ENCODE peak calls at places on chromosome 1, in ten cellular contexts. F is A549, S is transverse colon, Q is HCT116, N is heart left ventricle, K is lower leg skin, Y is uterus, E is right lobe of liver, J is sigmoid colon, T is Peyer's patch. P is an unnamed sample.

GRCh38 chr1:180343931-180344406 is 113.9 kb downstream of the LHX4 start:
- DNase-seq in T (no peak), Y (no peak), K (peak; percentile 19), J (no peak), N (no peak), E (no peak), F (no peak), S (peak; percentile 82), Q (no peak), P (no peak)

GRCh38 chr1:185017338-185017737 is 28.0 kb upstream of the RNF2 start:
- DNase-seq in J (no peak), E (no peak), Y (no peak), K (no peak), Q (peak; percentile 64), T (no peak), S (no peak), N (no peak), F (peak; percentile 18), P (peak; percentile 67)

GRCh38 chr1:172326171-172326570 is 94.3 kb upstream of the C1orf105 start:
- DNase-seq in E (no peak), N (no peak), J (no peak), T (no peak), S (no peak), F (no peak), K (no peak), Y (no peak), Q (no peak), P (no peak)

GRCh38 chr1:63813829-63814277 is 40.0 kb downstream of the ROR1 start:
- DNase-seq in Y (peak; percentile 52), S (no peak), F (no peak), Q (no peak), E (no peak), K (no peak), J (no peak), T (no peak), N (no peak), P (no peak)

GRCh38 chr1:65177457-65177856 is 29.5 kb downstream of the AK4 start:
- DNase-seq in J (no peak), T (no peak), Y (no peak), K (no peak), F (no peak), N (no peak), E (no peak), S (no peak), Q (peak; percentile 67), P (no peak)

GRCh38 chr1:60886793-60887331 is 195.5 kb upstream of the NFIA start:
- DNase-seq in K (no peak), Y (no peak), E (no peak), S (no peak), T (no peak), J (no peak), Q (no peak), N (no peak), F (no peak), P (no peak)

GRCh38 chr1:17347769-17348592 is 24.0 kb upstream of the PADI6 start:
- DNase-seq in T (no peak), F (peak; percentile 32), J (peak; percentile 29), Q (peak; percentile 61), K (no peak), N (no peak), Y (no peak), E (no peak), S (no peak), P (no peak)

GRCh38 chr1:226325178-226325577 is 16.2 kb upstream of the LIN9 start:
- DNase-seq in K (no peak), Y (no peak), F (no peak), J (no peak), N (no peak), E (no peak), T (no peak), Q (no peak), S (no peak), P (no peak)

GRCh38 chr1:89305493-89305892 is 32.8 kb upstream of the GBP5 start:
- DNase-seq in F (no peak), Y (no peak), Q (no peak), K (no peak), S (no peak), N (no peak), E (no peak), T (no peak), J (no peak), P (no peak)

GRCh38 chr1:89310505-89310904 is 37.8 kb upstream of the GBP5 start:
- DNase-seq in S (no peak), N (no peak), Y (no peak), T (no peak), J (no peak), E (no peak), Q (no peak), F (no peak), K (no peak), P (no peak)

GRCh38 chr1:89302697-89303332 is 30.2 kb upstream of the GBP5 start:
- DNase-seq in S (no peak), Y (no peak), E (peak; percentile 48), F (no peak), T (no peak), Q (no peak), J (no peak), N (no peak), K (no peak), P (no peak)

GRCh38 chr1:89309828-89310227 is 37.2 kb upstream of the GBP5 start:
- DNase-seq in S (no peak), E (no peak), Q (no peak), T (no peak), K (no peak), Y (no peak), J (no peak), N (no peak), F (no peak), P (no peak)

GRCh38 chr1:89306273-89306672 is 33.6 kb upstream of the GBP5 start:
- DNase-seq in N (no peak), F (no peak), E (no peak), Y (no peak), K (no peak), Q (no peak), T (no peak), J (no peak), S (no peak), P (no peak)
- TF ChIP-seq POLR2A in N (no peak), F (no peak), E (no peak), Y (no peak), K (no peak), Q (no peak), T (no peak), J (no peak), S (no peak), P (no peak)

DNA sequence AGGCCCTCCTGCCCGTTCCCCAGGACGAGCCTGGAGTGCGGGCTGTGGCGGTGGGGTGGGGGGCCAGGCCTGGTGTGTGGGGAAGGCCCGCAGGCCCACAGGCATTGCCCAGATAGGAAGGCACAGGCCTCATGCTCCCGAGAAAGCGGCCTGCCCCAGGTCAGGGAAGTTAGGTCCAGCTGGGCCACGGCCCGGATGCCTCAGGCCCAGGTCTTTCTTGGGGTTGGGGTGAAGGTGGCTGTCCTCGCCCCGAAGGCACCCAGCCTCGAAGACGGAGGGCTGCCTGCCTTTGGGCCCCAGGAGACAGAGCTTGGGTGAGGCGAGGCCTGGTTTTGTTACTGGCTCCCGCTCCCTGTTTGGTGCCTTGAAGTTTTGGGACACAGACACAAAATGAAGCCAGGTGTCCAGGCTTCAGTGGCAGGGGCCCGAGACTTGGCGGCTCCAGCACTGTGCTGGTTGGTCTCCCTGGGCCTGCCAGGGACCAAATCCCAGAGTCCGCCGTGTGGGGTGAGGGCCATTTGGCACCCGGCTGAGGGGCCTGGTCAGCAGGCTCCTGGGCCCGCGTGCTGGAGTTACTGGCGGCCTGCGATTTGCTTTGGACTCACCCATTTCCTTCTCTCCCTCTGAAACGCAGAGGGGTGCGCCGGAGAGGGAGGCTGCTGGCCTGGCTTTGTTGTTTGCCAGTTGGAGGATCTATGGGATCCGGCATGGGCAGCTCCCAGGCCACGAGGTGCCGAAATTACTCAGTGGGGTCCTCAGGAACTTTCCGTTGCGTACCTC is 2.0 kb downstream of the SKI start:
- DNase-seq in F (no peak), Q (no peak), T (no peak), K (no peak), E (peak; percentile 85), J (no peak), Y (peak; percentile 57), N (no peak), S (no peak), P (peak; percentile 52)
- TF ChIP-seq POLR2A in F (no peak), Q (no peak), T (no peak), K (no peak), E (no peak), J (no peak), Y (no peak), N (no peak), S (no peak), P (no peak)

GRCh38 chr1:43936470-43937151 is 3.0 kb downstream of the ARTN start:
- DNase-seq in N (no peak), J (peak; percentile 65), Y (peak; percentile 35), T (no peak), K (no peak), F (no peak), S (peak; percentile 54), E (no peak), Q (no peak), P (peak; percentile 49)

GRCh38 chr1:43935711-43936427 is 2.3 kb downstream of the ARTN start:
- DNase-seq in Y (no peak), E (no peak), F (no peak), Q (no peak), J (no peak), S (peak; percentile 75), N (no peak), T (no peak), K (no peak), P (no peak)

GRCh38 chr1:43938892-43939587 is 5.4 kb downstream of the ARTN start:
- DNase-seq in S (no peak), T (no peak), N (no peak), J (peak; percentile 46), K (no peak), Y (no peak), E (no peak), F (no peak), Q (no peak), P (no peak)

GRCh38 chr1:43938383-43938782 is 4.8 kb downstream of the ARTN start:
- DNase-seq in Q (no peak), F (no peak), K (no peak), Y (no peak), E (no peak), S (no peak), J (peak; percentile 18), N (no peak), T (no peak), P (no peak)

DNA sequence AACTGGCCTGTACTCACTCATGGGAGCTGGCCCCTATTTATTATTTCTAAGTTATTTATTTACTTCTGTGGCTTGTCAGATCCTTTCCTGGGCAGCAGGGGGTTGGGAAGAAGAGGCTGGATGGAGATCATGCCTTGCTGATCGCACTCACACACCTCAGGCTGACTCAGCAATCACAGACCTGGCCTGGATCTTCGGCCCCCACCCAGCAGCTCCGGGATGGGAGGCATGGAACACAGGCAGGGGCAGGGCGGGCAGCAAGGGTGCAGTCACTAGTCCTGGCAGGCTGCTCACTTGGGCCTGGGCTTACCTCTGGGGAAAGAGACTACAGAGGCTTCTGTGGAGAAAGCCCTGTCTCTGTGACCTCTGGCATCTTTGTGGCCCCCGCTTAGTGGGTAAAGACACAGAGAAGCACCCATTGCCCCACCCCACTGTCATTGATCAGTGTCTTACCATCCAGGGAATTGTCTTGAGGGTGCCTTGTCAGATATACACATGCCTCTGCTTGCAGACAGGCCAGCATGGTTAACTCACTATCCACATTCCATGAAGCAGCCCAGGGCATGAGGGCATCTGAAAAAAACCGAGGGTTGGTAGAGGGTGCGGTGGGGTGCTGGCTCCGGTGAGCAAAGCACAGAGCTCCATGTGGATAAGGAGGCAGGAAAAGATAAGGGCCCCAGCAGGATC is 3.7 kb downstream of the ARTN start:
- DNase-seq in N (no peak), T (no peak), Y (no peak), Q (no peak), F (no peak), K (no peak), E (no peak), J (peak; percentile 47), S (no peak), P (no peak)
- TF ChIP-seq POLR2A in N (no peak), T (no peak), Y (no peak), Q (no peak), F (no peak), K (no peak), E (no peak), J (no peak), S (no peak), P (no peak)

GRCh38 chr1:234957330-234958065 is 171.1 kb downstream of the TOMM20 start:
- DNase-seq in Q (peak; percentile 44), E (peak; percentile 86), T (peak; percentile 14), S (peak; percentile 73), N (no peak), Y (peak; percentile 60), K (no peak), J (no peak), F (peak; percentile 95), P (peak; percentile 13)
- TF ChIP-seq POLR2A in Q (no peak), E (peak; percentile 60), T (peak; percentile 10), S (no peak), N (no peak), Y (no peak), K (no peak), J (no peak), F (no peak), P (no peak)